ENCODE peak calls at places on chromosome 9, in six cellular contexts. Z is stomach, Q is colonic mucosa, L is Panc1, S is mammary epithelial cell, K is bronchial epithelial cell. N is an unnamed sample. For H3K36me3, the result is how much of the 10 kb centered on the place peaks cover.

GRCh38 chr9:112072721-112073553 is 102.2 kb downstream of the SUSD1 start:
- DNase-seq in Q (peak), K (no peak), S (peak), L (no peak), Z (no peak), N (no peak)

GRCh38 chr9:88358743-88359142 is 29.5 kb upstream of the SPIN1 start:
- DNase-seq in K (no peak), L (no peak), Q (no peak), S (no peak), Z (no peak), N (no peak)

GRCh38 chr9:99762470-99762869 is 59.2 kb upstream of the NR4A3 start:
- DNase-seq in K (no peak), S (no peak), Z (no peak), Q (no peak), L (no peak), N (no peak)

GRCh38 chr9:87198716-87199115 is 251.4 kb upstream of the GAS1 start:
- DNase-seq in L (no peak), Q (no peak), S (peak), Z (no peak), K (peak), N (no peak)

GRCh38 chr9:102911185-102911584 is 83.9 kb upstream of the CYLC2 start:
- DNase-seq in Q (no peak), L (no peak), S (no peak), Z (no peak), K (no peak), N (no peak)

GRCh38 chr9:13971910-13972655 is 341.9 kb downstream of the NFIB start:
- DNase-seq in K (no peak), Z (no peak), S (no peak), L (no peak), Q (no peak), N (no peak)

GRCh38 chr9:100589582-100589981 is 11.7 kb downstream of the CAVIN4 start:
- DNase-seq in L (no peak), S (peak), Z (no peak), K (peak), Q (no peak), N (no peak)

GRCh38 chr9:124574944-124575343 is 67.7 kb upstream of the NR5A1 start:
- DNase-seq in L (peak), Q (no peak), S (peak), K (peak), Z (no peak), N (no peak)

GRCh38 chr9:131429121-131430012 is 35.5 kb downstream of the PRRC2B start:
- DNase-seq in Q (no peak), Z (no peak), S (no peak), K (no peak), L (no peak), N (no peak)

GRCh38 chr9:1208185-1208584 is 158.0 kb downstream of the DMRT2 start:
- DNase-seq in Z (no peak), K (peak), Q (no peak), L (no peak), S (no peak), N (no peak)

GRCh38 chr9:29319727-29320513 is 1746.6 kb upstream of the C9orf72 start:
- DNase-seq in Q (no peak), S (no peak), L (no peak), K (no peak), Z (no peak), N (no peak)

GRCh38 chr9:133881671-133882381 is 110.3 kb downstream of the VAV2 start:
- DNase-seq in Q (no peak), K (peak), Z (no peak), L (no peak), S (peak), N (no peak)

GRCh38 chr9:137988701-137989100 is 111.1 kb downstream of the CACNA1B start:
- DNase-seq in S (no peak), K (no peak), L (no peak), Z (peak), Q (no peak), N (no peak)

GRCh38 chr9:127828262-127829031 is 25.8 kb downstream of the FPGS start:
- DNase-seq in S (no peak), K (peak), Q (peak), Z (peak), L (no peak), N (no peak)

GRCh38 chr9:109507421-109507838 is 9.3 kb upstream of the PTPN3 start:
- DNase-seq in K (peak), S (no peak), Q (no peak), L (peak), Z (no peak), N (no peak)

GRCh38 chr9:105065119-105066088 is 137.4 kb upstream of the ABCA1 start:
- DNase-seq in L (no peak), Z (peak), K (no peak), S (no peak), Q (peak), N (no peak)

GRCh38 chr9:9881692-9882091 is 731.1 kb downstream of the PTPRD start:
- DNase-seq in Q (no peak), L (no peak), K (peak), S (peak), Z (no peak), N (no peak)

GRCh38 chr9:134496413-134497282 is 145.0 kb upstream of the COL5A1 start:
- DNase-seq in Q (no peak), S (no peak), Z (no peak), L (no peak), K (no peak), N (no peak)

GRCh38 chr9:110619831-110620230 is 40.3 kb upstream of the SVEP1 start:
- DNase-seq in K (no peak), Z (no peak), Q (no peak), L (no peak), S (no peak), N (no peak)

GRCh38 chr9:91729558-91729842 is 220.5 kb downstream of the ROR2 start:
- DNase-seq in Q (no peak), K (no peak), S (no peak), L (no peak), Z (no peak), N (no peak)

GRCh38 chr9:30732060-30732459 is 1652.4 kb upstream of the ACO1 start:
- DNase-seq in Q (no peak), L (no peak), S (no peak), Z (no peak), K (no peak), N (no peak)

GRCh38 chr9:129436751-129437625 is 183.9 kb downstream of the C9orf50 start:
- DNase-seq in Z (peak), L (no peak), K (no peak), S (peak), Q (peak), N (no peak)

GRCh38 chr9:125749287-125749935 is 2.2 kb downstream of the PBX3 start:
- DNase-seq in K (peak), Z (no peak), L (no peak), Q (no peak), S (peak), N (no peak)

GRCh38 chr9:125509476-125509875 is 197.5 kb downstream of the MAPKAP1 start:
- DNase-seq in S (no peak), Q (no peak), L (no peak), Z (no peak), K (no peak), N (no peak)

GRCh38 chr9:68983797-68984419 is 30.0 kb downstream of the PRKACG start:
- DNase-seq in S (no peak), Q (no peak), K (no peak), Z (no peak), L (no peak), N (no peak)

GRCh38 chr9:13479071-13479470 is 199.6 kb upstream of the MPDZ start:
- DNase-seq in L (no peak), Q (no peak), K (no peak), Z (no peak), S (no peak), N (no peak)

GRCh38 chr9:128136816-128137793 is 9.6 kb upstream of the PTGES2 start:
- DNase-seq in Q (no peak), Z (no peak), S (peak), L (no peak), K (no peak), N (no peak)

GRCh38 chr9:20479419-20480155 is 142.7 kb downstream of the MLLT3 start:
- DNase-seq in S (peak), Q (no peak), K (peak), L (no peak), Z (no peak), N (no peak)

GRCh38 chr9:128920381-128921058 is at the start of gene PHYHD1:
- DNase-seq in S (no peak), L (no peak), Z (peak), K (peak), Q (no peak), N (no peak)

GRCh38 chr9:133730994-133731715 is 7.0 kb downstream of the SARDH start:
- DNase-seq in Z (peak), L (no peak), K (no peak), Q (no peak), S (no peak), N (no peak)

GRCh38 chr9:129058965-129059795 is 21.7 kb upstream of the DOLPP1 start:
- DNase-seq in Z (no peak), K (peak), L (no peak), S (no peak), Q (no peak), N (no peak)

GRCh38 chr9:37309136-37309535 is 113.4 kb upstream of the GRHPR start:
- DNase-seq in Q (no peak), K (no peak), L (no peak), S (peak), Z (no peak), N (peak)

GRCh38 chr9:8012986-8013385 is 213.4 kb upstream of the DMAC1 start:
- DNase-seq in Q (no peak), L (no peak), K (no peak), S (no peak), Z (no peak), N (no peak)

GRCh38 chr9:37026936-37027581 is 7.0 kb downstream of the PAX5 start:
- DNase-seq in K (no peak), L (no peak), S (no peak), Q (no peak), Z (no peak), N (peak)

GRCh38 chr9:125521462-125522327 is 185.3 kb downstream of the MAPKAP1 start:
- DNase-seq in Q (no peak), L (peak), S (peak), K (peak), Z (no peak), N (no peak)

GRCh38 chr9:104872959-104873850 is 54.8 kb downstream of the ABCA1 start:
- DNase-seq in K (peak), S (peak), L (peak), Q (peak), Z (no peak), N (no peak)

GRCh38 chr9:4417578-4418325 is 72.5 kb upstream of the SLC1A1 start:
- DNase-seq in L (no peak), K (peak), S (peak), Z (no peak), Q (no peak), N (no peak)

GRCh38 chr9:35734096-35734495 is 1.6 kb downstream of the CREB3 start:
- DNase-seq in K (no peak), Q (no peak), S (peak), Z (no peak), L (no peak), N (no peak)

DNA sequence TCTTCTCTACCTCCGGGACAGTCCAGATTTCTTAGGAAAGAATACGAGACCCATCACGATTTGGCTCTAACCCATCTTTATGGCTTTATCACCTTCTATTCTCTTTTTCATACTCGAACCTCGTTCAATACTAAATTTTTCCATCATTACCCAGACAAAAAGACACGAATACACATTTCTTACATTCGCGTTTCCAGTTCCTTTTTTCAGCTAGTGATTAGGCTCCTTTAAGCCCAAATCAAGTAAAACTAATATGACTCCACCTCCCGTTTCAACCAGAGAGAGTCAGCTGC is 506 bp downstream of the ZBTB6 start:
- DNase-seq in Q (no peak), Z (no peak), K (no peak), L (no peak), S (no peak), N (no peak)
- H3K36me3 ChIP-seq in Q (under half), Z (under half), K (under half), L (under half), S (under half), N (under half)

DNA sequence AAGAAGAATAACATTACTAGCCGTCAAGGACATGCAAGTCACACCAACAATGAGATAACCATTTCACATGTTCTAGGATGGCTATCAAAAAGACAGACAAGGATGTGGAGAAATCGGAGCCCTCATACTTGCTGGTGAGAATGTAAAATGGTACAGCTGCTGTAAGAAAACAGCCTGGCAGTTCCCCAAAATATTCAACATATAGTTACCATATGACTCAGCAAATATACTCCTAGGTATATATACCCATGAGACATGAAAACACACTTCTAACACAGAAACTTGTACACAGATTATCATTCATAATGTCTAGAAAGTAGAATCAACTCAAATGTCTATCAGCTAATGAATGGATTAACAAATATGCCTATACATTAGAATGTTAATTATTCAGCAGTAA is 105.4 kb upstream of the PCAT7 start:
- DNase-seq in S (no peak), Z (no peak), Q (no peak), K (no peak), L (no peak), N (peak)
- H3K36me3 ChIP-seq in S (under half), Z (half or more), Q (under half), K (under half), L (under half), N (under half)

GRCh38 chr9:89657765-89658164 is 53.0 kb downstream of the GADD45G start:
- DNase-seq in Z (no peak), Q (no peak), K (no peak), L (no peak), S (no peak), N (no peak)

GRCh38 chr9:89655990-89656657 is 51.3 kb downstream of the GADD45G start:
- DNase-seq in Q (no peak), Z (no peak), S (no peak), K (no peak), L (no peak), N (no peak)

GRCh38 chr9:89655047-89655989 is 50.5 kb downstream of the GADD45G start:
- DNase-seq in Z (no peak), K (no peak), Q (no peak), S (no peak), L (no peak), N (no peak)

GRCh38 chr9:89658401-89658800 is 53.6 kb downstream of the GADD45G start:
- DNase-seq in Z (no peak), S (no peak), K (no peak), L (no peak), Q (no peak), N (no peak)

DNA sequence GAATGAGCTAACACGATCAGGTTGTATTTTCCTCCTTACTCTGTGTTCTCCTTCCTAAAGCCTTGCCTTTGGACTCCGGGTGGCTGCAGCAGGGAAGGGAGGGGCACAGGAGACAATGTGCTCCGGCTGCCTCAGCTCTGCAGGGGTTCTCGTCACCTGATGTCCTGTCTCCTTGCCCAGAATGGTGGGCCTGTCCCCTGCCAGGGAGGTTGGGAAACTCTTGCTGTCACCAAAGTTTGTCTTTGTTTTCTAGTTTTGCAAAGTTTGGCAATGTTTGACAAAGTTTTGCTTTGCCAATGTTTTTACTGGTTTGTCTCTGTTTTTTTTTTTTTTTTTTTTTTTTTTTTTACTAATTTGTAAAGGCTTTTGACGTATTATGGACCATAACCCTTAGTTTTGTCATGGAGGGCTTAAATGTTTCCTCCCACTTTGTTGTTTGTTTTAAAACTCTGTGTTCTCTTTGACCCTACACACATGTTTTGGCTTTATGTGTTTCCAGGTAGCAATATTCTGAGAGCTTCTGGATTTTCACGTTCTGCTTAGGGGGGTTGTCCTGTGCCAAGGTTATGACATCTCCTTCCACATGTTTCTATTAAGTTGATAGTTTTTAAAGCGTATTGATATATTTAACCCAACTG is 49.3 kb downstream of the GADD45G start:
- DNase-seq in S (no peak), L (no peak), K (no peak), Z (no peak), Q (no peak), N (no peak)
- H3K36me3 ChIP-seq in S (under half), L (under half), K (under half), Z (under half), Q (under half), N (under half)

DNA sequence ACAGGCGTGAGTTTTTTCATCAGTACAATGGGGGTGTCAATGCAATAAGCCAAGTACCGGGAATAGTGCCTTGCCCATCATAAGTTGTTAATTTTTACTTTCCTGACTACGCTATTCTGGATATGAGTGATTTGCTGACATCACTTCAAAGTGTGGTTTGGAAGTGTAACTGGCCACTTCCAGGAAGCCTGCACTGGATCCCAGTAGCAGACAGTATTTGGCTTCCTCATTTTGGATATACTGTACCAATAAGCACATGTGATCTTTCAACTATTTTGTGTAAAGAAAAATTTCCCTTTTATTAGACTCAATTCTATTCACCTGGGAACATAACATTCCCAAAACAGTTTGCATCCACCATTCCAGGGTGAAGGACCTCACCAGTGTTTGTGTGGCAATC is 417.7 kb upstream of the KLF4 start:
- DNase-seq in L (no peak), S (no peak), Z (no peak), K (no peak), Q (no peak), N (no peak)
- H3K36me3 ChIP-seq in L (under half), S (under half), Z (under half), K (under half), Q (under half), N (under half)

N was measured in Karpas-422.